ENCODE peak calls at places on chromosomes 1 and 21, in nine cellular contexts. One of them, this sample, is unnamed.

GRCh38 chr1:216246577-216246976 is 176.7 kb downstream of the USH2A start:
- DNase-seq in EH: no peak
- DNase-seq in neural progenitor cell: no peak
- DNase-seq in stimulated activated naive CD8-positive, alpha-beta T cell treated with anti-CD3 and anti-CD28 coated beads, Interleukin-15, amount 100 ng/mL, for 72 hours: no peak
- DNase-seq in dorsolateral prefrontal cortex: no peak
- DNase-seq in stimulated activated CD4-positive, alpha-beta T cell treated with anti-CD3 and anti-CD28 coated beads, Interleukin-1b, Interleukin-23, amount 100 ng/mL, for 24 hours: no peak
- DNase-seq in iPS-NIHi11: peak; percentile 11
- DNase-seq in HT-29: no peak
- DNase-seq in BE2C: no peak
- DNase-seq in this sample: no peak

GRCh38 chr21:40120944-40121575 is 253.8 kb downstream of the PCP4 start:
- DNase-seq in HT-29: peak; percentile 28
- DNase-seq in neural progenitor cell: peak; percentile 42
- DNase-seq in EH: peak; percentile 7
- DNase-seq in BE2C: no peak
- DNase-seq in dorsolateral prefrontal cortex: no peak
- DNase-seq in stimulated activated CD4-positive, alpha-beta T cell treated with anti-CD3 and anti-CD28 coated beads, Interleukin-1b, Interleukin-23, amount 100 ng/mL, for 24 hours: no peak
- DNase-seq in stimulated activated naive CD8-positive, alpha-beta T cell treated with anti-CD3 and anti-CD28 coated beads, Interleukin-15, amount 100 ng/mL, for 72 hours: no peak
- DNase-seq in iPS-NIHi11: peak; percentile 29
- DNase-seq in this sample: peak; percentile 15

GRCh38 chr1:230208619-230209261 is 141.7 kb downstream of the GALNT2 start:
- DNase-seq in iPS-NIHi11: no peak
- DNase-seq in neural progenitor cell: no peak
- DNase-seq in stimulated activated naive CD8-positive, alpha-beta T cell treated with anti-CD3 and anti-CD28 coated beads, Interleukin-15, amount 100 ng/mL, for 72 hours: peak; percentile 79
- DNase-seq in BE2C: no peak
- DNase-seq in stimulated activated CD4-positive, alpha-beta T cell treated with anti-CD3 and anti-CD28 coated beads, Interleukin-1b, Interleukin-23, amount 100 ng/mL, for 24 hours: no peak
- DNase-seq in dorsolateral prefrontal cortex: no peak
- DNase-seq in HT-29: no peak
- DNase-seq in EH: no peak
- DNase-seq in this sample: no peak

GRCh38 chr1:173861731-173862145 is 6.1 kb downstream of the GAS5 start:
- DNase-seq in iPS-NIHi11: no peak
- DNase-seq in dorsolateral prefrontal cortex: no peak
- DNase-seq in HT-29: peak; percentile 39
- DNase-seq in EH: peak; percentile 48
- DNase-seq in BE2C: peak; percentile 15
- DNase-seq in stimulated activated CD4-positive, alpha-beta T cell treated with anti-CD3 and anti-CD28 coated beads, Interleukin-1b, Interleukin-23, amount 100 ng/mL, for 24 hours: no peak
- DNase-seq in stimulated activated naive CD8-positive, alpha-beta T cell treated with anti-CD3 and anti-CD28 coated beads, Interleukin-15, amount 100 ng/mL, for 72 hours: no peak
- DNase-seq in neural progenitor cell: no peak
- DNase-seq in this sample: peak; percentile 54

GRCh38 chr1:246577720-246578106 is 11.5 kb downstream of the CNST start:
- DNase-seq in iPS-NIHi11: no peak
- DNase-seq in BE2C: no peak
- DNase-seq in stimulated activated CD4-positive, alpha-beta T cell treated with anti-CD3 and anti-CD28 coated beads, Interleukin-1b, Interleukin-23, amount 100 ng/mL, for 24 hours: no peak
- DNase-seq in dorsolateral prefrontal cortex: no peak
- DNase-seq in EH: peak; percentile 42
- DNase-seq in neural progenitor cell: no peak
- DNase-seq in stimulated activated naive CD8-positive, alpha-beta T cell treated with anti-CD3 and anti-CD28 coated beads, Interleukin-15, amount 100 ng/mL, for 72 hours: no peak
- DNase-seq in HT-29: no peak
- DNase-seq in this sample: no peak

GRCh38 chr1:29525941-29526340 is 289.6 kb downstream of the PTPRU start:
- DNase-seq in dorsolateral prefrontal cortex: no peak
- DNase-seq in HT-29: no peak
- DNase-seq in BE2C: no peak
- DNase-seq in iPS-NIHi11: no peak
- DNase-seq in neural progenitor cell: no peak
- DNase-seq in stimulated activated CD4-positive, alpha-beta T cell treated with anti-CD3 and anti-CD28 coated beads, Interleukin-1b, Interleukin-23, amount 100 ng/mL, for 24 hours: no peak
- DNase-seq in EH: no peak
- DNase-seq in stimulated activated naive CD8-positive, alpha-beta T cell treated with anti-CD3 and anti-CD28 coated beads, Interleukin-15, amount 100 ng/mL, for 72 hours: no peak
- DNase-seq in this sample: no peak

GRCh38 chr1:27602510-27603319 is 1.2 kb downstream of the AHDC1 start:
- DNase-seq in dorsolateral prefrontal cortex: no peak
- DNase-seq in stimulated activated naive CD8-positive, alpha-beta T cell treated with anti-CD3 and anti-CD28 coated beads, Interleukin-15, amount 100 ng/mL, for 72 hours: peak; percentile 29
- DNase-seq in iPS-NIHi11: peak; percentile 67
- DNase-seq in EH: peak; percentile 48
- DNase-seq in BE2C: no peak
- DNase-seq in HT-29: peak; percentile 48
- DNase-seq in neural progenitor cell: peak; percentile 77
- DNase-seq in stimulated activated CD4-positive, alpha-beta T cell treated with anti-CD3 and anti-CD28 coated beads, Interleukin-1b, Interleukin-23, amount 100 ng/mL, for 24 hours: no peak
- DNase-seq in this sample: peak; percentile 72

GRCh38 chr1:236140705-236141446 is 1.5 kb upstream of the GPR137B start:
- DNase-seq in HT-29: no peak
- DNase-seq in dorsolateral prefrontal cortex: no peak
- DNase-seq in neural progenitor cell: no peak
- DNase-seq in stimulated activated CD4-positive, alpha-beta T cell treated with anti-CD3 and anti-CD28 coated beads, Interleukin-1b, Interleukin-23, amount 100 ng/mL, for 24 hours: no peak
- DNase-seq in EH: no peak
- DNase-seq in stimulated activated naive CD8-positive, alpha-beta T cell treated with anti-CD3 and anti-CD28 coated beads, Interleukin-15, amount 100 ng/mL, for 72 hours: no peak
- DNase-seq in iPS-NIHi11: no peak
- DNase-seq in BE2C: no peak
- DNase-seq in this sample: no peak

GRCh38 chr1:12477936-12478611 is 139.9 kb downstream of the DHRS3 start:
- DNase-seq in EH: peak; percentile 100
- DNase-seq in dorsolateral prefrontal cortex: no peak
- DNase-seq in iPS-NIHi11: peak; percentile 62
- DNase-seq in HT-29: peak; percentile 99
- DNase-seq in stimulated activated CD4-positive, alpha-beta T cell treated with anti-CD3 and anti-CD28 coated beads, Interleukin-1b, Interleukin-23, amount 100 ng/mL, for 24 hours: no peak
- DNase-seq in neural progenitor cell: peak; percentile 34
- DNase-seq in stimulated activated naive CD8-positive, alpha-beta T cell treated with anti-CD3 and anti-CD28 coated beads, Interleukin-15, amount 100 ng/mL, for 72 hours: peak; percentile 55
- DNase-seq in BE2C: peak; percentile 60
- DNase-seq in this sample: no peak

GRCh38 chr1:12617901-12618660 is at the start of gene DHRS3:
- DNase-seq in EH: peak; percentile 85
- DNase-seq in stimulated activated CD4-positive, alpha-beta T cell treated with anti-CD3 and anti-CD28 coated beads, Interleukin-1b, Interleukin-23, amount 100 ng/mL, for 24 hours: peak; percentile 33
- DNase-seq in stimulated activated naive CD8-positive, alpha-beta T cell treated with anti-CD3 and anti-CD28 coated beads, Interleukin-15, amount 100 ng/mL, for 72 hours: peak; percentile 90
- DNase-seq in HT-29: peak; percentile 89
- DNase-seq in neural progenitor cell: peak; percentile 92
- DNase-seq in dorsolateral prefrontal cortex: peak; percentile 70
- DNase-seq in BE2C: no peak
- DNase-seq in iPS-NIHi11: peak; percentile 86
- DNase-seq in this sample: peak; percentile 86

GRCh38 chr1:155013632-155014031 is 11.0 kb downstream of the ZBTB7B start:
- DNase-seq in EH: no peak
- DNase-seq in neural progenitor cell: no peak
- DNase-seq in dorsolateral prefrontal cortex: no peak
- DNase-seq in iPS-NIHi11: no peak
- DNase-seq in HT-29: no peak
- DNase-seq in stimulated activated CD4-positive, alpha-beta T cell treated with anti-CD3 and anti-CD28 coated beads, Interleukin-1b, Interleukin-23, amount 100 ng/mL, for 24 hours: no peak
- DNase-seq in BE2C: no peak
- DNase-seq in stimulated activated naive CD8-positive, alpha-beta T cell treated with anti-CD3 and anti-CD28 coated beads, Interleukin-15, amount 100 ng/mL, for 72 hours: no peak
- DNase-seq in this sample: peak; percentile 60

GRCh38 chr1:47598357-47598756 is 160.5 kb downstream of the FOXD2 start:
- DNase-seq in HT-29: no peak
- DNase-seq in neural progenitor cell: no peak
- DNase-seq in BE2C: no peak
- DNase-seq in EH: no peak
- DNase-seq in dorsolateral prefrontal cortex: no peak
- DNase-seq in stimulated activated naive CD8-positive, alpha-beta T cell treated with anti-CD3 and anti-CD28 coated beads, Interleukin-15, amount 100 ng/mL, for 72 hours: no peak
- DNase-seq in iPS-NIHi11: no peak
- DNase-seq in stimulated activated CD4-positive, alpha-beta T cell treated with anti-CD3 and anti-CD28 coated beads, Interleukin-1b, Interleukin-23, amount 100 ng/mL, for 24 hours: no peak
- DNase-seq in this sample: no peak

GRCh38 chr1:158045639-158046038 is 52.2 kb downstream of the KIRREL1 start:
- DNase-seq in dorsolateral prefrontal cortex: no peak
- DNase-seq in stimulated activated naive CD8-positive, alpha-beta T cell treated with anti-CD3 and anti-CD28 coated beads, Interleukin-15, amount 100 ng/mL, for 72 hours: no peak
- DNase-seq in iPS-NIHi11: peak; percentile 80
- DNase-seq in EH: peak; percentile 94
- DNase-seq in HT-29: no peak
- DNase-seq in neural progenitor cell: peak; percentile 60
- DNase-seq in stimulated activated CD4-positive, alpha-beta T cell treated with anti-CD3 and anti-CD28 coated beads, Interleukin-1b, Interleukin-23, amount 100 ng/mL, for 24 hours: no peak
- DNase-seq in BE2C: no peak
- DNase-seq in this sample: no peak

GRCh38 chr1:161958425-161958824 is 65.2 kb downstream of the OLFML2B start:
- DNase-seq in EH: peak; percentile 79
- DNase-seq in BE2C: no peak
- DNase-seq in stimulated activated CD4-positive, alpha-beta T cell treated with anti-CD3 and anti-CD28 coated beads, Interleukin-1b, Interleukin-23, amount 100 ng/mL, for 24 hours: no peak
- DNase-seq in iPS-NIHi11: no peak
- DNase-seq in neural progenitor cell: no peak
- DNase-seq in dorsolateral prefrontal cortex: peak; percentile 70
- DNase-seq in HT-29: no peak
- DNase-seq in stimulated activated naive CD8-positive, alpha-beta T cell treated with anti-CD3 and anti-CD28 coated beads, Interleukin-15, amount 100 ng/mL, for 72 hours: no peak
- DNase-seq in this sample: no peak

GRCh38 chr1:234621657-234622335 is 11.8 kb upstream of the IRF2BP2 start:
- DNase-seq in stimulated activated naive CD8-positive, alpha-beta T cell treated with anti-CD3 and anti-CD28 coated beads, Interleukin-15, amount 100 ng/mL, for 72 hours: no peak
- DNase-seq in iPS-NIHi11: no peak
- DNase-seq in neural progenitor cell: no peak
- DNase-seq in dorsolateral prefrontal cortex: no peak
- DNase-seq in BE2C: no peak
- DNase-seq in EH: peak; percentile 91
- DNase-seq in stimulated activated CD4-positive, alpha-beta T cell treated with anti-CD3 and anti-CD28 coated beads, Interleukin-1b, Interleukin-23, amount 100 ng/mL, for 24 hours: no peak
- DNase-seq in HT-29: no peak
- DNase-seq in this sample: no peak

GRCh38 chr1:67626495-67627235 is 58.3 kb upstream of the GADD45A start:
- DNase-seq in neural progenitor cell: no peak
- DNase-seq in stimulated activated CD4-positive, alpha-beta T cell treated with anti-CD3 and anti-CD28 coated beads, Interleukin-1b, Interleukin-23, amount 100 ng/mL, for 24 hours: no peak
- DNase-seq in EH: peak; percentile 72
- DNase-seq in HT-29: peak; percentile 42
- DNase-seq in stimulated activated naive CD8-positive, alpha-beta T cell treated with anti-CD3 and anti-CD28 coated beads, Interleukin-15, amount 100 ng/mL, for 72 hours: no peak
- DNase-seq in dorsolateral prefrontal cortex: no peak
- DNase-seq in BE2C: no peak
- DNase-seq in iPS-NIHi11: no peak
- DNase-seq in this sample: no peak

GRCh38 chr1:237045278-237046016 is 3.5 kb downstream of the RYR2 start:
- DNase-seq in neural progenitor cell: peak; percentile 21
- DNase-seq in stimulated activated CD4-positive, alpha-beta T cell treated with anti-CD3 and anti-CD28 coated beads, Interleukin-1b, Interleukin-23, amount 100 ng/mL, for 24 hours: no peak
- DNase-seq in dorsolateral prefrontal cortex: no peak
- DNase-seq in EH: no peak
- DNase-seq in BE2C: no peak
- DNase-seq in iPS-NIHi11: peak; percentile 33
- DNase-seq in HT-29: no peak
- DNase-seq in stimulated activated naive CD8-positive, alpha-beta T cell treated with anti-CD3 and anti-CD28 coated beads, Interleukin-15, amount 100 ng/mL, for 72 hours: no peak
- DNase-seq in this sample: peak; percentile 6

GRCh38 chr21:36966846-36967657 is 583 bp upstream of the HLCS start:
- DNase-seq in BE2C: no peak
- DNase-seq in stimulated activated naive CD8-positive, alpha-beta T cell treated with anti-CD3 and anti-CD28 coated beads, Interleukin-15, amount 100 ng/mL, for 72 hours: no peak
- DNase-seq in dorsolateral prefrontal cortex: no peak
- DNase-seq in HT-29: peak; percentile 7
- DNase-seq in stimulated activated CD4-positive, alpha-beta T cell treated with anti-CD3 and anti-CD28 coated beads, Interleukin-1b, Interleukin-23, amount 100 ng/mL, for 24 hours: no peak
- DNase-seq in iPS-NIHi11: no peak
- DNase-seq in neural progenitor cell: no peak
- DNase-seq in EH: peak; percentile 27
- DNase-seq in this sample: peak; percentile 32

GRCh38 chr1:198220428-198220827 is 63.6 kb downstream of the NEK7 start:
- DNase-seq in BE2C: no peak
- DNase-seq in HT-29: no peak
- DNase-seq in stimulated activated CD4-positive, alpha-beta T cell treated with anti-CD3 and anti-CD28 coated beads, Interleukin-1b, Interleukin-23, amount 100 ng/mL, for 24 hours: no peak
- DNase-seq in stimulated activated naive CD8-positive, alpha-beta T cell treated with anti-CD3 and anti-CD28 coated beads, Interleukin-15, amount 100 ng/mL, for 72 hours: no peak
- DNase-seq in dorsolateral prefrontal cortex: no peak
- DNase-seq in EH: peak; percentile 74
- DNase-seq in iPS-NIHi11: no peak
- DNase-seq in neural progenitor cell: no peak
- DNase-seq in this sample: no peak

GRCh38 chr1:52159033-52159789 is 17.3 kb downstream of the ZFYVE9 start:
- DNase-seq in dorsolateral prefrontal cortex: no peak
- DNase-seq in iPS-NIHi11: no peak
- DNase-seq in stimulated activated CD4-positive, alpha-beta T cell treated with anti-CD3 and anti-CD28 coated beads, Interleukin-1b, Interleukin-23, amount 100 ng/mL, for 24 hours: no peak
- DNase-seq in BE2C: no peak
- DNase-seq in neural progenitor cell: no peak
- DNase-seq in stimulated activated naive CD8-positive, alpha-beta T cell treated with anti-CD3 and anti-CD28 coated beads, Interleukin-15, amount 100 ng/mL, for 72 hours: no peak
- DNase-seq in HT-29: no peak
- DNase-seq in EH: peak; percentile 59
- DNase-seq in this sample: no peak

GRCh38 chr1:216045400-216045799 is 377.8 kb downstream of the USH2A start:
- DNase-seq in HT-29: no peak
- DNase-seq in stimulated activated CD4-positive, alpha-beta T cell treated with anti-CD3 and anti-CD28 coated beads, Interleukin-1b, Interleukin-23, amount 100 ng/mL, for 24 hours: no peak
- DNase-seq in EH: peak; percentile 97
- DNase-seq in stimulated activated naive CD8-positive, alpha-beta T cell treated with anti-CD3 and anti-CD28 coated beads, Interleukin-15, amount 100 ng/mL, for 72 hours: no peak
- DNase-seq in dorsolateral prefrontal cortex: no peak
- DNase-seq in BE2C: no peak
- DNase-seq in neural progenitor cell: no peak
- DNase-seq in iPS-NIHi11: no peak
- DNase-seq in this sample: no peak

GRCh38 chr1:37561794-37562132 is 5.0 kb downstream of the DNALI1 start:
- DNase-seq in iPS-NIHi11: peak; percentile 60
- DNase-seq in dorsolateral prefrontal cortex: no peak
- DNase-seq in BE2C: peak; percentile 61
- DNase-seq in EH: peak; percentile 58
- DNase-seq in neural progenitor cell: peak; percentile 31
- DNase-seq in stimulated activated CD4-positive, alpha-beta T cell treated with anti-CD3 and anti-CD28 coated beads, Interleukin-1b, Interleukin-23, amount 100 ng/mL, for 24 hours: no peak
- DNase-seq in HT-29: peak; percentile 31
- DNase-seq in stimulated activated naive CD8-positive, alpha-beta T cell treated with anti-CD3 and anti-CD28 coated beads, Interleukin-15, amount 100 ng/mL, for 72 hours: peak; percentile 48
- DNase-seq in this sample: peak; percentile 49

GRCh38 chr1:36835696-36836095 is 198.6 kb downstream of the GRIK3 start:
- DNase-seq in BE2C: no peak
- DNase-seq in stimulated activated naive CD8-positive, alpha-beta T cell treated with anti-CD3 and anti-CD28 coated beads, Interleukin-15, amount 100 ng/mL, for 72 hours: no peak
- DNase-seq in EH: no peak
- DNase-seq in HT-29: no peak
- DNase-seq in neural progenitor cell: no peak
- DNase-seq in stimulated activated CD4-positive, alpha-beta T cell treated with anti-CD3 and anti-CD28 coated beads, Interleukin-1b, Interleukin-23, amount 100 ng/mL, for 24 hours: no peak
- DNase-seq in dorsolateral prefrontal cortex: no peak
- DNase-seq in iPS-NIHi11: no peak
- DNase-seq in this sample: no peak

GRCh38 chr1:232039303-232039702 is 412.7 kb downstream of the DISC1 start:
- DNase-seq in dorsolateral prefrontal cortex: no peak
- DNase-seq in BE2C: no peak
- DNase-seq in EH: peak; percentile 33
- DNase-seq in HT-29: no peak
- DNase-seq in stimulated activated naive CD8-positive, alpha-beta T cell treated with anti-CD3 and anti-CD28 coated beads, Interleukin-15, amount 100 ng/mL, for 72 hours: no peak
- DNase-seq in neural progenitor cell: no peak
- DNase-seq in stimulated activated CD4-positive, alpha-beta T cell treated with anti-CD3 and anti-CD28 coated beads, Interleukin-1b, Interleukin-23, amount 100 ng/mL, for 24 hours: no peak
- DNase-seq in iPS-NIHi11: no peak
- DNase-seq in this sample: no peak

GRCh38 chr1:39776886-39777683 is 5.9 kb upstream of the OXCT2 start:
- DNase-seq in HT-29: no peak
- DNase-seq in BE2C: no peak
- DNase-seq in stimulated activated CD4-positive, alpha-beta T cell treated with anti-CD3 and anti-CD28 coated beads, Interleukin-1b, Interleukin-23, amount 100 ng/mL, for 24 hours: no peak
- DNase-seq in dorsolateral prefrontal cortex: no peak
- DNase-seq in EH: no peak
- DNase-seq in neural progenitor cell: no peak
- DNase-seq in iPS-NIHi11: no peak
- DNase-seq in stimulated activated naive CD8-positive, alpha-beta T cell treated with anti-CD3 and anti-CD28 coated beads, Interleukin-15, amount 100 ng/mL, for 72 hours: no peak
- DNase-seq in this sample: no peak

GRCh38 chr1:1602941-1603506 is 3.1 kb upstream of the FNDC10 start:
- DNase-seq in stimulated activated CD4-positive, alpha-beta T cell treated with anti-CD3 and anti-CD28 coated beads, Interleukin-1b, Interleukin-23, amount 100 ng/mL, for 24 hours: no peak
- DNase-seq in BE2C: peak; percentile 78
- DNase-seq in iPS-NIHi11: no peak
- DNase-seq in neural progenitor cell: no peak
- DNase-seq in HT-29: no peak
- DNase-seq in stimulated activated naive CD8-positive, alpha-beta T cell treated with anti-CD3 and anti-CD28 coated beads, Interleukin-15, amount 100 ng/mL, for 72 hours: no peak
- DNase-seq in dorsolateral prefrontal cortex: no peak
- DNase-seq in EH: no peak
- DNase-seq in this sample: no peak

GRCh38 chr1:33337994-33338494 is 17.1 kb upstream of the A3GALT2 start:
- DNase-seq in stimulated activated CD4-positive, alpha-beta T cell treated with anti-CD3 and anti-CD28 coated beads, Interleukin-1b, Interleukin-23, amount 100 ng/mL, for 24 hours: no peak
- DNase-seq in BE2C: no peak
- DNase-seq in dorsolateral prefrontal cortex: no peak
- DNase-seq in EH: peak; percentile 82
- DNase-seq in iPS-NIHi11: no peak
- DNase-seq in neural progenitor cell: no peak
- DNase-seq in stimulated activated naive CD8-positive, alpha-beta T cell treated with anti-CD3 and anti-CD28 coated beads, Interleukin-15, amount 100 ng/mL, for 72 hours: no peak
- DNase-seq in HT-29: no peak
- DNase-seq in this sample: no peak

GRCh38 chr21:31130821-31131220 is 92.5 kb upstream of the KRTAP19-8 start:
- DNase-seq in HT-29: no peak
- DNase-seq in iPS-NIHi11: no peak
- DNase-seq in stimulated activated CD4-positive, alpha-beta T cell treated with anti-CD3 and anti-CD28 coated beads, Interleukin-1b, Interleukin-23, amount 100 ng/mL, for 24 hours: no peak
- DNase-seq in neural progenitor cell: no peak
- DNase-seq in BE2C: no peak
- DNase-seq in stimulated activated naive CD8-positive, alpha-beta T cell treated with anti-CD3 and anti-CD28 coated beads, Interleukin-15, amount 100 ng/mL, for 72 hours: no peak
- DNase-seq in EH: no peak
- DNase-seq in dorsolateral prefrontal cortex: no peak
- DNase-seq in this sample: no peak

GRCh38 chr1:39087109-39087834 is 61.1 kb downstream of the NDUFS5 start:
- DNase-seq in BE2C: no peak
- DNase-seq in stimulated activated CD4-positive, alpha-beta T cell treated with anti-CD3 and anti-CD28 coated beads, Interleukin-1b, Interleukin-23, amount 100 ng/mL, for 24 hours: no peak
- DNase-seq in HT-29: no peak
- DNase-seq in dorsolateral prefrontal cortex: peak; percentile 53
- DNase-seq in stimulated activated naive CD8-positive, alpha-beta T cell treated with anti-CD3 and anti-CD28 coated beads, Interleukin-15, amount 100 ng/mL, for 72 hours: no peak
- DNase-seq in neural progenitor cell: no peak
- DNase-seq in EH: peak; percentile 59
- DNase-seq in iPS-NIHi11: no peak
- DNase-seq in this sample: peak; percentile 31

This sample was measured in NB4.